ENCODE peak calls at places on chromosome 22, in nine cellular contexts. W, B, P, A, M, Y, S, F and Z are unnamed samples.

GRCh38 chr22:25898707-25899365 is 156.8 kb downstream of the MYO18B start:
- DNase-seq in B (peak), A (no peak), W (peak), F (no peak), S (no peak), Y (no peak), M (peak), P (no peak), Z (no peak)

GRCh38 chr22:40491990-40492631 is 121.7 kb downstream of the SGSM3 start:
- DNase-seq in B (no peak), M (peak), Y (no peak), W (no peak), F (no peak), P (peak), A (no peak), S (no peak), Z (peak)

GRCh38 chr22:50318698-50319411 is 8.0 kb downstream of the DENND6B start:
- DNase-seq in Y (no peak), B (no peak), M (peak), A (no peak), S (no peak), W (no peak), P (no peak), F (no peak), Z (no peak)

GRCh38 chr22:22682807-22683667 is 38.6 kb downstream of the GGTLC2 start:
- DNase-seq in F (no peak), M (no peak), S (no peak), W (no peak), P (no peak), B (no peak), Y (no peak), A (no peak), Z (no peak)

GRCh38 chr22:41369089-41369745 is 12.5 kb upstream of the TEF start:
- DNase-seq in B (no peak), W (no peak), S (no peak), Y (no peak), A (no peak), P (no peak), M (no peak), F (no peak), Z (no peak)

GRCh38 chr22:26097840-26098239 is 71.4 kb upstream of the SEZ6L start:
- DNase-seq in W (no peak), B (no peak), Y (no peak), P (no peak), S (no peak), A (no peak), F (no peak), M (no peak), Z (no peak)

GRCh38 chr22:48576333-48577013 is 1251.2 kb downstream of the BRD1 start:
- DNase-seq in P (no peak), W (peak), S (no peak), M (no peak), Y (no peak), F (no peak), B (no peak), A (no peak), Z (peak)

GRCh38 chr22:18024276-18024939 is at the start of gene MICAL3:
- DNase-seq in B (peak), F (no peak), A (peak), M (peak), Y (peak), W (peak), S (peak), P (peak), Z (peak)

GRCh38 chr22:25362215-25362882 is 142.9 kb downstream of the CRYBB2 start:
- DNase-seq in F (no peak), P (peak), A (peak), M (peak), W (peak), S (peak), Y (peak), B (no peak), Z (peak)

GRCh38 chr22:49587987-49588386 is 239.7 kb downstream of the BRD1 start:
- DNase-seq in S (no peak), M (no peak), P (no peak), W (peak), A (no peak), F (no peak), Y (no peak), B (no peak), Z (no peak)

GRCh38 chr22:17271711-17272451 is 52.6 kb upstream of the ADA2 start:
- DNase-seq in P (no peak), W (no peak), F (no peak), A (no peak), M (no peak), B (no peak), Y (no peak), S (no peak), Z (no peak)

GRCh38 chr22:49756656-49757055 is 71.0 kb downstream of the BRD1 start:
- DNase-seq in A (no peak), S (no peak), B (no peak), P (no peak), Y (no peak), W (no peak), M (no peak), F (no peak), Z (no peak)

GRCh38 chr22:48175721-48176120 is 1413.3 kb downstream of the TBC1D22A start:
- DNase-seq in A (no peak), W (no peak), P (no peak), S (no peak), B (no peak), F (no peak), M (no peak), Y (no peak), Z (no peak)

GRCh38 chr22:44944891-44945600 is 64.8 kb downstream of the PHF21B start:
- DNase-seq in S (no peak), Y (no peak), A (no peak), W (no peak), F (no peak), M (no peak), P (no peak), B (no peak), Z (no peak)

GRCh38 chr22:35842954-35843353 is 125.3 kb downstream of the APOL5 start:
- DNase-seq in Y (no peak), M (peak), S (peak), B (no peak), W (peak), F (no peak), A (no peak), P (peak), Z (peak)
- TF ChIP-seq CTCF in Y (peak), M (peak), S (peak), B (peak), W (no peak), F (peak), A (no peak), P (peak), Z (peak)

GRCh38 chr22:39120983-39121382 is 23.9 kb downstream of the APOBEC3H start:
- DNase-seq in A (no peak), F (no peak), W (no peak), M (no peak), P (no peak), S (no peak), B (no peak), Y (no peak), Z (no peak)

GRCh38 chr22:39115570-39115969 is 18.5 kb downstream of the APOBEC3H start:
- DNase-seq in F (no peak), M (no peak), S (no peak), Y (no peak), W (no peak), A (no peak), P (no peak), B (no peak), Z (no peak)

GRCh38 chr22:39114157-39114511 is 17.1 kb downstream of the APOBEC3H start:
- DNase-seq in W (peak), S (no peak), B (no peak), M (no peak), A (no peak), F (no peak), P (no peak), Y (no peak), Z (no peak)

GRCh38 chr22:39115976-39116621 is 19.1 kb downstream of the APOBEC3H start:
- DNase-seq in W (no peak), F (no peak), P (no peak), Y (no peak), B (no peak), A (no peak), M (peak), S (no peak), Z (no peak)

DNA sequence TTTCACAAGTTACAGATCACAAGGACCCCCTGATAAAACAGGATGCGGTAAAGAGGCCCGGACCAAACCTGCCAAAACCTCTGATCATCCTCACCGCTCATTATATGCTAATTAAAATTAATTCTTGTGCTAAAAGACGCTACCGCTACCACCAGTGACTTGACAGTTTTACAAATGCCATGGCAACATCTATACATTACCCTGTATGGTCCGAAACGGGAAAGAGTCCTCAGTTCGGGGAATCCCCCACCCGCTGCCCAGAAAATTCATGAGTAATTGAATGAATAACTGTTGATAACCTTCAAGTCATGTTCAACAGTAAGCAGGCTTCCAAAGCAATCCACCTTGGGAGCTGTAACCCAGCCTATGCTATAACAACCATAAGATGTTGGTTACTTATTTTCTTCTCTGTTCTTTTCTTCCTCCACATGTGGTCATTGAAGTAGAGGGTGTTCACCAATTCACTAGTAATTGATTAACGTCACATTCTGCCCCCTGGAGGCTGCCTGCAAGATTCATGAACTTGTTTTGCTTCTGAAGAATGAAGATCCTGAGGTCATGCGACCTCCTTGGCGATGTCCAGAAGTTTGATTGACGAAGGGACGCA is 20.6 kb downstream of the APOBEC3H start:
- DNase-seq in A (peak), W (peak), P (peak), M (peak), S (peak), Y (no peak), B (no peak), F (no peak), Z (peak)
- TF ChIP-seq CTCF in A (peak), W (no peak), P (peak), M (peak), S (peak), Y (peak), B (peak), F (peak), Z (peak)

GRCh38 chr22:29729161-29729560 is 9.4 kb downstream of the CABP7 start:
- DNase-seq in B (no peak), P (no peak), M (no peak), W (no peak), F (no peak), A (no peak), S (no peak), Y (no peak), Z (no peak)

GRCh38 chr22:29724843-29725242 is 5.0 kb downstream of the CABP7 start:
- DNase-seq in B (no peak), Y (no peak), M (no peak), S (no peak), F (no peak), P (no peak), A (no peak), W (no peak), Z (no peak)

GRCh38 chr22:29727248-29727551 is 7.4 kb downstream of the CABP7 start:
- DNase-seq in S (peak), F (no peak), P (peak), M (peak), B (no peak), Y (no peak), W (peak), A (no peak), Z (peak)

GRCh38 chr22:29726104-29726503 is 6.3 kb downstream of the CABP7 start:
- DNase-seq in W (no peak), A (no peak), S (no peak), B (no peak), M (no peak), Y (no peak), F (no peak), P (no peak), Z (no peak)

DNA sequence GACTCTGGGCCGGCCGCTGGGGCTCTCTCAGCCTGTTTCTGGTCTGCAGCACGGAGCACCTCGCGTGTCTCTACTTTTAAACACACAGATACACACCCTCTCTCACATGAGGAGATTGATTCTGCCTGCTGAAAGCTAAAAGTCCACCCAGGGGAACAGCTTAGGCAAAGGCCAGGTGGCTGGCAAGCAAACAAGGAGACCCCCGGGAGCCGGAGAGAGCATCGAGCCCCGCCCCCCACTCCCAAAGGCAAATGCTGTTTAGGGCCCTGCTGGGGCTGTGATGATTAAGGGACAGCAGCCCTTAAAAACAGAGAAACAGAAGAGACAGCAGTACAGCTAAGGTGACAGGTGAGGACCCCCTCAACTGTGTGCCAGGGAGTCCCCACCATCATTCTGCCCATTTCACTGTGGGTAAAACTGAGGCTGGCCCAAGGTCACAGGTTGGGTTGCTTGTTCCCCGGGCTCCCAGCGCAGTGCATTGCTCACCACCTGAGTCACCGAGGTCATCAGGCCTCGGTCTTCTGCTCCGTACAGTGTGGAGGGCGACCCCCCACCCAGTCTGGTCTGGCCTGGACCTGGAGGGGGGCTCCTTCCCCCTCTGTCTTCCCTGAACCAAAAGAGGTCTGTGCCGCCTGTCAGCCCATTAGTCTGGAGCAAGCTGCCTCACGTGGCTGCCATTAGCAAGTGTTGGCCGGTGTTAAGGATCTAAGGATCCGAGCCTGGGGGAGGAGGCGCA is 6.9 kb downstream of the CABP7 start:
- DNase-seq in B (no peak), S (no peak), M (no peak), A (no peak), P (no peak), Y (no peak), W (no peak), F (no peak), Z (no peak)
- TF ChIP-seq CTCF in B (no peak), S (no peak), M (no peak), A (no peak), P (no peak), Y (no peak), W (no peak), F (no peak), Z (no peak)

DNA sequence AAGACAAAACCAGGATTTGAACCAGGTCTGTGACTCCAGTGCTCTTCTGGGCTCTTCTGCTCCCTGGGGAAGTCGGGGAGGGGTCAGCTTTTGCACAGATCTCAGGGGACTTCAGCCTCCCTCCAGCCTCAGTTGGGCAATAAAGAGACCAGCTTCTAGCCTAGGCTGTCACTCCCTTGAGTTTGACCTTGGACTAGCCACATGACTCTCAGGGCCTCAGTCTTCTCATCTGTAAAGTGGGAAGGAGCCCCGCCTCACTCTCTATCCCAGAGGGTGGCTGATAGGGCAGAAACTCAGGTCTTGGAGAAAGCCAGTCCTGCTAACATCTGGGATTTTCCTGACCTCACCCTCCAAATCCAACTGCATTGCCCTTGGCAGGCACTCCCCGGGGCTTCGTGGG is 38.7 kb downstream of the ELFN2 start:
- DNase-seq in F (no peak), S (no peak), Y (no peak), B (no peak), M (no peak), P (no peak), W (no peak), A (no peak), Z (no peak)
- TF ChIP-seq CTCF in F (no peak), S (no peak), Y (no peak), B (no peak), M (no peak), P (no peak), W (no peak), A (no peak), Z (no peak)

GRCh38 chr22:42905217-42905616 is 48.1 kb upstream of the ARFGAP3 start:
- DNase-seq in Y (no peak), M (no peak), W (no peak), F (no peak), A (no peak), S (peak), P (no peak), B (no peak), Z (no peak)

GRCh38 chr22:42902875-42903510 is 45.9 kb upstream of the ARFGAP3 start:
- DNase-seq in A (no peak), B (no peak), S (no peak), W (peak), M (no peak), F (no peak), P (peak), Y (no peak), Z (peak)

GRCh38 chr22:42905702-42906183 is 48.7 kb upstream of the ARFGAP3 start:
- DNase-seq in S (peak), W (no peak), Y (no peak), M (no peak), F (no peak), P (no peak), B (no peak), A (no peak), Z (no peak)

GRCh38 chr22:42904049-42904448 is 47.0 kb upstream of the ARFGAP3 start:
- DNase-seq in M (no peak), F (no peak), B (no peak), A (no peak), Y (no peak), S (no peak), W (no peak), P (no peak), Z (no peak)

DNA sequence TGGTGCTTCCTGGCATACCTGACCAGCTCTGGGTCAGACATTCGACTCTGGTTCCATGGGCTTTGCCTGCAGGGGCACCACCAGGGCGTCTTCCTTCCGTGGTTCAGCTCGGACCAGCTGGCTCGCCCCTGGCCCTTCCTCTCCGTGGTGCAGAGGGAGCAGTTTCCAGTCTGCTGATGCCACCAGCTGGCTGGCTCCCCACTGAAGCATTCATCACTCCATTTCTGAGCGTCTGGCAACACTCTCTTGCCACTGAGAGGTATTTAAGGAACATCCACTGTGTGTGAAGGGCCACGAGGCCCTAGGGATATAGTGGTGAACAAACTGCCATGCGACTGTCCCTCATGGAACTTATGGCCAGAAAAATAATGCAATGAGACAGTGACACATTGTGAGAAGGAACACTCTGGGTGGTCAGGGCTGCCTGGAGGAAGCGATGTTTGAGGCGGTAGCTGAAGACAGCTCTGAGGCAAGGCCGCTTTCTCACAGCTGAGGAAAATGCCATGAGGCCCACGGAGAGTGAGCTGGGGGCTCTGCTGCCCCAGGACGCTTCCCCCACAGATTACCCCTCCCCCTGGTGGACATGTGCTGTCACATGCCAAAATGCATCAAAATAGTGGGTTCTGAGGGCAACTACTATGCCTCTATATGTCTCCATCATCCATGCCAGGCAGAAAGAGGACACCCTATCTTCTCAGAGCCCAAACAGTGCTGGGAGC is 44.9 kb upstream of the ARFGAP3 start:
- DNase-seq in S (no peak), W (no peak), P (no peak), Y (no peak), A (no peak), B (no peak), M (peak), F (no peak), Z (no peak)
- TF ChIP-seq CTCF in S (peak), W (peak), P (peak), Y (peak), A (peak), B (peak), M (peak), F (no peak), Z (peak)

DNA sequence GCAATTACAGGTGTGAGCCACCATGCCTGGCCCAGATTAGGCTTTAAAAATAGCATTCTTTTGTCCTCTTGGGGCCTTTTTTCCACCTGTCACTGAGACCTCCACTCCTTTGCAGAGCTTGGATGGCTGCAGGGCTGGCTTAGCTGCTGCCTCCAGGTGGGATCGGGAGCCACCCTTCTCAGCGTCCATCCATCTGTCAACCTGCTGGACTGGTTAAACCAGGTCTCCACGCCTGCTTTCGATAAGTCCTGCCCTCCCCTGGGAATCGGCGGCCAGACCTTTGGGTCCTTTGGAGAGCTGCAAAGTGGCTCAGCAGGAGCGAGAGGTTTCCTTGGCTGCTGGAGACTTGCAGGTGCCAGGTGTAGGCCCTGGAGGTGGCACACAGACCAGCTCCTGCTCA is 23.4 kb upstream of the GRAMD4 start:
- DNase-seq in P (no peak), M (no peak), F (no peak), B (no peak), Y (peak), W (peak), S (no peak), A (no peak), Z (no peak)
- TF ChIP-seq CTCF in P (no peak), M (no peak), F (no peak), B (no peak), Y (no peak), W (no peak), S (no peak), A (no peak), Z (no peak)

GRCh38 chr22:35540600-35541253 is at the start of gene RASD2:
- DNase-seq in W (peak), S (no peak), F (no peak), B (no peak), Y (no peak), M (peak), P (peak), A (no peak), Z (peak)
- TF ChIP-seq CTCF in W (no peak), S (no peak), F (no peak), B (no peak), Y (no peak), M (no peak), P (no peak), A (no peak), Z (no peak)